ENCODE peak calls at places on chromosome X, in six cellular contexts. X is T-helper 2 cell; W is BJ; O is cerebellum; J is mesenchymal stem cell; F is activated CD4-positive, alpha-beta T cell treated with anti-CD3 and anti-CD28 coated beads for 48 hours. M is an unnamed sample.

GRCh38 chrX:14899607-14900006 is 26.4 kb downstream of the MOSPD2 start:
- DNase-seq in X (no peak), W (no peak), O (no peak), J (peak; percentile 73), F (no peak), M (no peak)

GRCh38 chrX:111098874-111099273 is 2.9 kb downstream of the PAK3 start:
- DNase-seq in X (peak; percentile 42), W (no peak), O (no peak), J (no peak), F (peak; percentile 72), M (no peak)

GRCh38 chrX:47644557-47645091 is 5.7 kb downstream of the ELK1 start:
- DNase-seq in X (no peak), W (no peak), O (peak; percentile 64), J (peak; percentile 64), F (no peak), M (no peak)

GRCh38 chrX:6778547-6779231 is 243.8 kb upstream of the VCX3A start:
- DNase-seq in X (no peak), W (no peak), O (no peak), J (no peak), F (no peak), M (no peak)

GRCh38 chrX:37060999-37061398 is 52.8 kb downstream of the FAM47C start:
- DNase-seq in X (no peak), W (no peak), O (no peak), J (peak; percentile 33), F (no peak), M (peak; percentile 2)

GRCh38 chrX:55167124-55167523 is 53.0 kb upstream of the PAGE5 start:
- DNase-seq in X (no peak), W (no peak), O (no peak), J (peak; percentile 24), F (no peak), M (no peak)

GRCh38 chrX:129577473-129577872 is 37.4 kb downstream of the OCRL start:
- DNase-seq in X (no peak), W (peak; percentile 46), O (no peak), J (peak; percentile 90), F (no peak), M (peak; percentile 53)

GRCh38 chrX:68998716-68999115 is 166.5 kb downstream of the PJA1 start:
- DNase-seq in X (no peak), W (no peak), O (no peak), J (no peak), F (no peak), M (no peak)

GRCh38 chrX:49930046-49930445 is 7.7 kb downstream of the CLCN5 start:
- DNase-seq in X (no peak), W (no peak), O (no peak), J (no peak), F (no peak), M (no peak)

GRCh38 chrX:69045616-69046345 is 119.5 kb downstream of the PJA1 start:
- DNase-seq in X (no peak), W (no peak), O (no peak), J (no peak), F (no peak), M (no peak)

GRCh38 chrX:119407681-119408080 is 8.5 kb downstream of the SLC25A43 start:
- DNase-seq in X (no peak), W (no peak), O (no peak), J (no peak), F (no peak), M (no peak)

GRCh38 chrX:107894038-107894437 is 68.4 kb downstream of the MID2 start:
- DNase-seq in X (peak; percentile 24), W (no peak), O (peak; percentile 2), J (peak; percentile 44), F (peak; percentile 10), M (no peak)

GRCh38 chrX:136268051-136269048 is 17.1 kb upstream of the MAP7D3 start:
- DNase-seq in X (peak; percentile 7), W (no peak), O (peak; percentile 31), J (peak; percentile 47), F (peak; percentile 51), M (no peak)

GRCh38 chrX:153645151-153645550 is 1.9 kb upstream of the DUSP9 start:
- DNase-seq in X (no peak), W (no peak), O (no peak), J (no peak), F (no peak), M (no peak)

GRCh38 chrX:149830192-149830873 is 48.6 kb downstream of the MAGEA9 start:
- DNase-seq in X (peak; percentile 44), W (no peak), O (no peak), J (peak; percentile 47), F (peak; percentile 28), M (no peak)

GRCh38 chrX:71198066-71198465 is 25.0 kb upstream of the GJB1 start:
- DNase-seq in X (no peak), W (no peak), O (no peak), J (no peak), F (no peak), M (no peak)

GRCh38 chrX:129640737-129641136 is 14.0 kb downstream of the APLN start:
- DNase-seq in X (no peak), W (no peak), O (no peak), J (no peak), F (no peak), M (no peak)

GRCh38 chrX:107678957-107679740 is 50.8 kb downstream of the PRPS1 start:
- DNase-seq in X (peak; percentile 69), W (no peak), O (no peak), J (peak; percentile 84), F (peak; percentile 80), M (no peak)

GRCh38 chrX:18855919-18856644 is 127.8 kb downstream of the PHKA2 start:
- DNase-seq in X (no peak), W (no peak), O (no peak), J (peak; percentile 55), F (no peak), M (no peak)

GRCh38 chrX:40130207-40130606 is 32.4 kb upstream of the BCOR start:
- DNase-seq in X (no peak), W (no peak), O (no peak), J (peak; percentile 80), F (no peak), M (peak; percentile 19)

GRCh38 chrX:66601522-66601921 is 37.4 kb downstream of the EDA2R start:
- DNase-seq in X (no peak), W (no peak), O (no peak), J (no peak), F (no peak), M (no peak)

GRCh38 chrX:49919617-49920016 is 2.8 kb upstream of the CLCN5 start:
- DNase-seq in X (no peak), W (no peak), O (peak; percentile 35), J (peak; percentile 44), F (peak; percentile 25), M (no peak)

GRCh38 chrX:28223991-28224390 is 242.7 kb upstream of the DCAF8L1 start:
- DNase-seq in X (no peak), W (no peak), O (no peak), J (no peak), F (no peak), M (no peak)